ENCODE peak calls at places on chromosomes 7 and 10, in five cellular contexts. E, N, P, Y and O are unnamed samples. For H3K36me3, the result is how much of the 10 kb centered on the place peaks cover.

GRCh38 chr7:108454674-108455523 is 1.3 kb downstream of the NRCAM start:
- DNase-seq in N (no peak), Y (peak), P (peak), E (peak), O (no peak)

GRCh38 chr10:93080350-93081046 is 6.8 kb downstream of the CYP26A1 start:
- DNase-seq in P (peak), E (peak), Y (peak), N (peak), O (peak)

GRCh38 chr10:34804306-34804705 is 10.8 kb downstream of the PARD3 start:
- DNase-seq in Y (no peak), E (no peak), P (no peak), N (no peak), O (no peak)

GRCh38 chr10:100745882-100746412 is 565 bp downstream of the PAX2 start:
- DNase-seq in Y (no peak), E (peak), N (no peak), P (no peak), O (no peak)

GRCh38 chr7:29987083-29987482 is 2.5 kb downstream of the SCRN1 start:
- DNase-seq in Y (peak), E (no peak), N (no peak), P (no peak), O (no peak)

GRCh38 chr7:17832242-17832641 is 108.1 kb downstream of the SNX13 start:
- DNase-seq in E (no peak), P (no peak), Y (peak), N (no peak), O (no peak)

GRCh38 chr7:37109853-37110252 is 338.8 kb downstream of the ELMO1 start:
- DNase-seq in P (no peak), N (no peak), E (no peak), Y (no peak), O (no peak)

GRCh38 chr7:77827999-77828398 is 29.4 kb downstream of the PHTF2 start:
- DNase-seq in E (no peak), N (no peak), Y (no peak), P (no peak), O (no peak)

GRCh38 chr10:74282151-74282852 is 131.3 kb downstream of the ADK start:
- DNase-seq in P (no peak), Y (peak), E (no peak), N (no peak), O (no peak)

GRCh38 chr7:68411742-68412141 is 1186.5 kb upstream of the AUTS2 start:
- DNase-seq in E (no peak), Y (no peak), N (no peak), P (no peak), O (no peak)

GRCh38 chr10:100008142-100008522 is 1.6 kb downstream of the DNMBP start:
- DNase-seq in E (no peak), P (no peak), Y (peak), N (no peak), O (no peak)

GRCh38 chr7:18936265-18936664 is 181.2 kb downstream of the TWIST1 start:
- DNase-seq in E (no peak), P (no peak), Y (peak), N (no peak), O (no peak)

GRCh38 chr10:112565434-112566053 is 118.5 kb downstream of the VTI1A start:
- DNase-seq in Y (peak), E (peak), N (no peak), P (no peak), O (no peak)

GRCh38 chr7:12256025-12256570 is 45.0 kb downstream of the TMEM106B start:
- DNase-seq in P (no peak), N (no peak), E (no peak), Y (peak), O (no peak)

GRCh38 chr7:128407751-128408708 is 1.8 kb downstream of the IMPDH1 start:
- DNase-seq in P (peak), N (no peak), Y (no peak), E (no peak), O (no peak)

GRCh38 chr7:4937411-4937810 is 21.6 kb downstream of the MMD2 start:
- DNase-seq in Y (no peak), E (no peak), P (no peak), N (no peak), O (no peak)

GRCh38 chr7:25924061-25924460 is 227.9 kb upstream of the NFE2L3 start:
- DNase-seq in Y (no peak), N (peak), E (no peak), P (no peak), O (no peak)

GRCh38 chr10:114663631-114664030 is 5.6 kb upstream of the ABLIM1 start:
- DNase-seq in E (no peak), Y (no peak), N (no peak), P (no peak), O (no peak)

GRCh38 chr10:110523736-110524135 is 26.0 kb downstream of the DUSP5 start:
- DNase-seq in Y (no peak), N (no peak), P (no peak), E (no peak), O (no peak)

GRCh38 chr10:63268139-63268797 is 135.1 kb downstream of the NRBF2 start:
- DNase-seq in Y (peak), P (no peak), E (no peak), N (no peak), O (no peak)

GRCh38 chr7:48083114-48083830 is 5.8 kb upstream of the UPP1 start:
- DNase-seq in Y (peak), P (no peak), N (no peak), E (no peak), O (no peak)

GRCh38 chr7:130865408-130866236 is 131.6 kb upstream of the KLF14 start:
- DNase-seq in E (no peak), Y (peak), P (no peak), N (no peak), O (no peak)

GRCh38 chr7:116674508-116675173 is 2.6 kb downstream of the MET start:
- DNase-seq in Y (peak), P (no peak), E (no peak), N (no peak), O (no peak)

GRCh38 chr10:33215154-33215553 is 119.3 kb downstream of the NRP1 start:
- DNase-seq in Y (peak), E (no peak), N (no peak), P (no peak), O (no peak)

GRCh38 chr10:33145451-33146188 is 187.6 kb upstream of the ITGB1 start:
- DNase-seq in P (no peak), Y (no peak), E (no peak), N (no peak), O (no peak)

GRCh38 chr7:28102778-28103177 is 77.8 kb downstream of the JAZF1 start:
- DNase-seq in Y (peak), E (no peak), N (peak), P (no peak), O (no peak)

GRCh38 chr10:94500063-94500462 is 45.5 kb upstream of the HELLS start:
- DNase-seq in P (no peak), N (no peak), E (no peak), Y (peak), O (no peak)

DNA sequence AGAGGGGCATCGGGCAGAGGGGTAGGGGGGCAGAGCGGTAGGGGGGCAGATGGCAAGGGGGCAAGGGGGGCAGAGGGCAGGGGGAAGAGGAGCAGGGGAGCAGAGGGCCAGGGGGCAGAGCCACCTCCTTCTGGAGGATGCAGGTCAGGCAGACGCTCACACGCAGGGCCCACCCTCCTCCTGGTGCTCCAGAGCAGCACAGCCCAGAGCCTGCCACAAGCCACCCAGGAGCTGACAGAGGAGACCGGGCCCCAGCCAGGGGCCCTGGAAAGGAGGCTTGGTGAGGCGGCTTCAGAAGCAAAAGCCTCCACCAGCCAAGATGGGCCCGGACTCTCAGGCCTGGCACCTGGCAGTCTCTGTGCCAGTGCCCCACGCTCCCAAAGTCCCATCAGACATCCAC is 13.1 kb downstream of the MAD1L1 start:
- DNase-seq in P (no peak), E (no peak), N (no peak), Y (no peak), O (no peak)
- H3K36me3 ChIP-seq in P (under half), E (half or more), N (under half), Y (under half), O (under half)

GRCh38 chr10:86684305-86684704 is 16.0 kb downstream of the LDB3 start:
- DNase-seq in N (no peak), E (peak), P (no peak), Y (peak), O (no peak)
- H3K4me3 ChIP-seq in N (no peak), E (no peak), P (no peak), Y (no peak), O (no peak)

DNA sequence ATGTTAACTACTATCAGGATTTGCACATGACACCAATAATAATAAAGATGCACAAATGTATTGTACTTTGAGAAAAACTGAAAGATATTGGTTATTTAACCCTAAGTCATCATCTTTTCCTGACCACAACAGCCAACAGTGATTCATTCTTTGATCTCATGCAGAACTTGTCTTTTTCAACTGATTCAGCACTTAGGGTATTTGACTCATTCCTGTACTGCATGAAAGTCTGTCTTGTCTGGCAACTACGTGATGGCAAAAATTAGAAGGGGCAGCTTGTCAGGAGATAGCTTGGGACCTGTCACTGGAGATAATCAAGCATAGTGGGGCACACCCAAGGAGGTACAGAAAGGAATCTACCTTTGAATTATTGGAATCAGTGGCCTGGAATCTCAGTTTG is 77.8 kb upstream of the LRRC17 start:
- DNase-seq in Y (peak), E (no peak), P (no peak), N (no peak), O (no peak)
- H3K27ac ChIP-seq in Y (peak), E (no peak), P (no peak), N (no peak), O (no peak)

GRCh38 chr7:143299840-143300239 is 11.7 kb downstream of the CASP2 start:
- DNase-seq in P (peak), N (no peak), Y (peak), E (peak), O (peak)
- H3K36me3 ChIP-seq in P (under half), N (half or more), Y (half or more), E (half or more), O (half or more)

GRCh38 chr7:153503093-153503492 is 549.1 kb upstream of the DPP6 start:
- DNase-seq in P (no peak), E (no peak), Y (no peak), N (no peak), O (no peak)
- H3K4me3 ChIP-seq in P (no peak), E (no peak), Y (no peak), N (no peak), O (no peak)

DNA sequence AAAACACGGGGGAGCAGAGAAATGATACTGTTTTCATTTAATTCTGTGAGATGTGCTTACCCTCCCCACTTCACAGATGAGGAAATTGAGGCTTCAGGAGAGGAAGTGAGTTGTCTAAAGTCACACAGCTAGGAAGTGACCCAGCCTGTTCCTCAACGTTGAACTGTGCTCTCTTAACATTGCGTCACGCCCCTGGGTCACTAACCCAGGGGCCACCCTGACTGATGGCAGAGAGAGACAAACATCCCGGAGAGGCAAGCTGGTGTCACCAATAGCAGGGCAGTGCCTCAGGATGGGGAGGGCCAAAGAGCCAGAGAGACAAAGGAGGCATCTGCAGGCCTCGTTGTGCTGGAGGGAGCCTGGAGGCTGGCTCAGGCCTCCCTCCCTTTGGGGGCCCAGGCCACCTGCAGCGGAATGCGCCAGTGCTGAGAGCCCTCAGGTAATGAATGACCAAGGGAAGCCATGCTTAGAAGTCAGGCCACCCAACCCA is 81.4 kb downstream of the C10orf105 start:
- DNase-seq in P (no peak), E (no peak), N (no peak), Y (no peak), O (no peak)
- H3K27ac ChIP-seq in P (no peak), E (no peak), N (no peak), Y (no peak), O (no peak)

GRCh38 chr7:70582921-70583895 is 548.7 kb upstream of the GALNT17 start:
- DNase-seq in Y (no peak), E (peak), P (no peak), N (no peak), O (no peak)
- H3K36me3 ChIP-seq in Y (under half), E (under half), P (under half), N (under half), O (under half)

GRCh38 chr7:142698429-142698828 is 50.8 kb upstream of the PRSS1 start:
- DNase-seq in P (no peak), N (no peak), Y (no peak), E (no peak), O (no peak)

GRCh38 chr7:142697270-142697669 is 52.0 kb upstream of the PRSS1 start:
- DNase-seq in P (no peak), Y (no peak), N (no peak), E (no peak), O (no peak)

GRCh38 chr7:142693911-142694310 is 55.4 kb upstream of the PRSS1 start:
- DNase-seq in Y (no peak), E (no peak), P (no peak), N (no peak), O (no peak)

GRCh38 chr7:142690554-142691182 is 58.6 kb upstream of the PRSS1 start:
- DNase-seq in E (no peak), N (no peak), P (no peak), Y (no peak), O (no peak)

DNA sequence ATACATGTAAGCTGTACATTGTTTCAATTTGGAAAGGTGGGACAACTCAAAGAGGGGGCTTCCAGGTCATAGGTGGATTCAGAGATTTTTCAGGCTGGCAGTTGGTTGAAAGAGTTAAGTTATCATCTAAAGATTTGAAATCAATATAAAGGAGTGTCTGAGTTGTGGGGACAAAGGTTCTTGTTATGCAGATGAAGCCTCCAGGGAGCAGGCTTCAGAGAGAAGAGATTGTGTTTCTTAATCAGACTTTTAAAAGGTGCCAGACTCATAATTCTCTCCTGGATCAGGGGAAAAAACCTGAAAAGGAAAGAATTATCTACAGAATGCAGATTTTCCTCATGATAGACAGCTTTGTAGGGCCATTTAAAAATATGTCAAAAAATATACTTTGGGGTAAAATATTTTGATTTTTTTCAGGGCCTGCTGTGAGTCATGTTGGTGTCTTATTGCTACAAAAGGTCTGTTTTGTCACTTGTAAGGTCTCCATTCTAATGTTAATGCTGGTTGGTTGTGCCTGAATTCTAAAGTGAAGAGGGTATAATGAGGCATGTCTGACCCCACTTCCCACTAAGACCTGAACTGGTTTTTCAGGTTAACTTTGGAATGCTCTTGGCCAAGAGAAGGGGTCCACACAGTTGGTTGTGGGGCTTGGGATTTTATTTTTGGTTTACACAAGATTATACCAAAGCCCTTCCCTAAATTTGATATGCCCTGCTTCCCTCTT is 52.7 kb upstream of the PRSS1 start:
- DNase-seq in N (no peak), E (no peak), P (no peak), Y (no peak), O (no peak)
- H3K4me3 ChIP-seq in N (no peak), E (peak), P (no peak), Y (no peak), O (no peak)

GRCh38 chr7:148696787-148697186 is 1.9 kb upstream of the CUL1 start:
- DNase-seq in Y (no peak), N (no peak), E (no peak), P (no peak), O (no peak)
- H3K27ac ChIP-seq in Y (no peak), N (peak), E (no peak), P (no peak), O (no peak)